ENCODE peak calls at places on chromosomes 11 and 22, in nine cellular contexts. R is esophagus squamous epithelium, T is uterus, S is ovary, M is body of pancreas, K is HCT116, D is H1, Q is testis, F is suprapubic skin. B is an unnamed sample. For H3K4me1, the result is how much of the 10 kb centered on the place peaks cover.

GRCh38 chr11:69050592-69051380 is 2.1 kb downstream of the TPCN2 start:
- DNase-seq in D (no peak), K (no peak), T (no peak), M (no peak), R (no peak), F (no peak), Q (no peak), S (no peak), B (peak)

GRCh38 chr11:79485694-79486093 is 44.9 kb upstream of the TENM4 start:
- DNase-seq in Q (no peak), T (no peak), R (no peak), S (no peak), K (no peak), D (peak), M (no peak), F (no peak), B (no peak)

GRCh38 chr11:17434108-17434507 is 42.5 kb downstream of the ABCC8 start:
- DNase-seq in F (no peak), Q (no peak), K (no peak), S (no peak), T (no peak), D (no peak), R (no peak), M (no peak), B (no peak)

GRCh38 chr11:46353706-46354105 is 6.4 kb downstream of the DGKZ start:
- DNase-seq in T (no peak), S (no peak), K (no peak), M (no peak), R (no peak), Q (no peak), D (no peak), F (no peak), B (no peak)

GRCh38 chr11:98679673-98680072 is 341.1 kb upstream of the CNTN5 start:
- DNase-seq in Q (no peak), F (no peak), D (no peak), T (no peak), K (no peak), R (no peak), S (no peak), M (no peak), B (no peak)

GRCh38 chr11:62726156-62727006 is 876 bp downstream of the HNRNPUL2 start:
- DNase-seq in D (no peak), S (peak), Q (no peak), K (no peak), T (no peak), R (no peak), M (peak), F (no peak), B (peak)

GRCh38 chr11:32421992-32422391 is 13.3 kb downstream of the WT1 start:
- DNase-seq in R (no peak), M (no peak), Q (no peak), T (no peak), D (no peak), K (no peak), S (no peak), F (no peak), B (no peak)

GRCh38 chr11:36684840-36685800 is 87.1 kb upstream of the RAG2 start:
- DNase-seq in M (no peak), T (no peak), K (no peak), D (no peak), Q (no peak), S (no peak), R (no peak), F (no peak), B (no peak)

GRCh38 chr11:3989251-3989650 is 105.3 kb upstream of the RRM1 start:
- DNase-seq in K (no peak), R (no peak), D (peak), S (peak), T (no peak), M (no peak), Q (peak), F (no peak), B (peak)

DNA sequence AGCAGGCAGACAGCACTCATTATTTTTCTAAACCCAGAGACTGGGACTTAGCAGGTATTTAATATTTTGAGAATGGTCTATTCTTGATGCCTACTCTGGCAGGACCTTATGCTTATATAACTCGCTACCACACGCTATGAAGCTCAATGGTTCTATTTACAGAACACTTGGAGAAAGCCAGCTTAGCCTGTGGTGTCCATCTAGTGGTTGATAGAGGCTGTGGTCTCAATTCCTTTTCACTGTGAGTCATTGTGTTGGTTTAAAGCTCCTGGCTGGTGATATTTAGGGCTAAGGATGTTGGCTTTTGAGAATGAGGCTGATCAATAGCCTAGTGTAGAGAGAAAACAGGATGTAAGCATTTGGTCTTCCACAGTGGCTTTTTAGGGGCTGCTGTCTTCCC is 206.4 kb downstream of the DBX1 start:
- DNase-seq in T (no peak), R (no peak), Q (no peak), S (no peak), K (peak), F (no peak), M (peak), D (no peak), B (no peak)
- TF ChIP-seq CTCF in T (no peak), R (peak), Q (peak), S (peak), K (peak), F (peak), M (peak), D (no peak), B (peak)

DNA sequence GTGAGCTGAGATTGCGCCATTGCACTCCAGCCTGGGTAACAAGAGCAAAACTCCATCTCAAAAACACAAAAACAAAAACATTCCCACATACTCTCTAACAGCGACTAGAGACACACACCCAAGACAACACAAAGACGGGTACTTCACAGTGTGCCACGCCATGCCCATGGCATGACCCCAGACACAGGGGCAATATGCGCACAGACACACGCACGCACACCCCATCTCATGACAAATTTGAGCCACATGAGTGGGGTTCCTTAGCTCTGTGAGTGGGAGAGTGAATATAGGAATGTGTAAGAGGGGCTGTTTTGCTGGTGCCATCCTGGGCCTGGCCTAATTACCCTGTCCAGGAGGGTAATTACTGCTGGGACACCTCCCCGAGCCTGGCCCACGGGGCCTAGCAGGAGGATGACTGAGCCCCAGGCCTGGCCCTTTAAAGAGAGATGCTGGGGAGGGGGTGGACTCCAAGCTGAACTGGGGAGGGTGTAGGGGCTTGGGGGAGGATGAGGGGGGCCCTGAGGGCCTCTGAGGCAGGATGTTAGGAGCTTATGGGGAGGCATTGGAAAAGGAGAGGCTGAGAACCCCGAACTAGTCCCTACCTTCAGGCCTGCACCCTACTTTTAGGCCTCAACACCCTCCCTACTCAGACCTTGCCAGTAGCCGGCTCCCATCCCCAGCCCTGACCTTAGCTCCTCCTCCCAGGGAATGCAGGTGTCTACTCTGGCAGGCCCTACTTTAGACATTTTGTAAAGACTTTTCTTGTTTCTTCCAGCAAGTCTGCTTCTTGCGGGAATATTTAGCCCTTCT is 1.5 kb downstream of the LTBP3 start:
- DNase-seq in K (no peak), Q (no peak), D (no peak), R (no peak), F (no peak), M (no peak), T (no peak), S (no peak), B (peak)
- H3K4me1 ChIP-seq in K (half or more), Q (under half), D (half or more), R (half or more), F (half or more), M (half or more), T (under half), S (under half), B (under half)

GRCh38 chr22:33038131-33038772 is 19.9 kb downstream of the SYN3 start:
- DNase-seq in T (no peak), F (peak), Q (no peak), R (no peak), S (no peak), M (no peak), K (no peak), D (no peak), B (no peak)
- TF ChIP-seq POLR2A in T (no peak), F (no peak), Q (no peak), R (no peak), S (no peak), M (no peak), K (no peak), D (no peak), B (no peak)

GRCh38 chr11:44940424-44940823 is 10.3 kb downstream of the TP53I11 start:
- DNase-seq in Q (no peak), T (no peak), K (no peak), S (no peak), R (no peak), D (no peak), F (no peak), M (no peak), B (no peak)

GRCh38 chr11:44940835-44941234 is 9.8 kb downstream of the TP53I11 start:
- DNase-seq in T (no peak), S (no peak), M (no peak), K (no peak), Q (no peak), R (no peak), F (no peak), D (no peak), B (no peak)

GRCh38 chr11:44938066-44938691 is 12.5 kb downstream of the TP53I11 start:
- DNase-seq in D (no peak), S (no peak), R (no peak), M (no peak), F (no peak), T (no peak), K (no peak), Q (no peak), B (no peak)

GRCh38 chr11:44941286-44942021 is 9.2 kb downstream of the TP53I11 start:
- DNase-seq in M (no peak), R (no peak), D (no peak), F (no peak), K (no peak), T (no peak), Q (no peak), S (no peak), B (no peak)

GRCh38 chr11:44939673-44940072 is 11.0 kb downstream of the TP53I11 start:
- DNase-seq in R (no peak), S (no peak), K (no peak), D (no peak), T (peak), Q (no peak), F (no peak), M (no peak), B (no peak)
- TF ChIP-seq CTCF in R (peak), S (no peak), K (peak), D (no peak), T (peak), Q (no peak), F (peak), M (no peak), B (no peak)

GRCh38 chr11:92311616-92312449 is 87.2 kb downstream of the FAT3 start:
- DNase-seq in Q (no peak), M (no peak), K (no peak), S (no peak), D (no peak), R (no peak), T (no peak), F (no peak), B (no peak)

GRCh38 chr11:92317222-92317621 is 92.6 kb downstream of the FAT3 start:
- DNase-seq in R (no peak), F (no peak), M (no peak), Q (no peak), K (no peak), S (no peak), D (no peak), T (no peak), B (no peak)

GRCh38 chr11:92316410-92316809 is 91.8 kb downstream of the FAT3 start:
- DNase-seq in S (no peak), R (no peak), T (no peak), D (no peak), K (no peak), M (no peak), F (no peak), Q (no peak), B (no peak)

DNA sequence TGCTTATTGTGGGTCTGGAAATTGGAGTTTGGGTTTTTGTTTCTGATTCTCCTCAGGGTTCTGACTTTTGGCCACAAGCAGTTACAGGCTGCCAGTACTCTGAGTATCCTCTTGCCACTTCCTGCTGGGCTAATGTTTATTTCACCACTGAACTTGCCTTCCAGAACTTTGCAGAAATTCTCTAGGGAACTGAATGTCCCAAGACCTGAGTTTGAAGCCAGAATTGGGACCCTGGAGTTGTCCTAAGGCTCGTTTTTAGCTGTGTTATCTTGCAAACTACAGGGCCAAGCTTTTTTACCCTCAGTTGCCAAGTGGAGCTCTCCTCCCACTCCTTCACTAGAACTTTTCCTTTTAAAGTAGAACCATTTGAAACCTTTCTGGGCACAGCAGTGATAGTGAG is 89.9 kb downstream of the FAT3 start:
- DNase-seq in Q (no peak), K (no peak), R (no peak), F (no peak), M (no peak), S (no peak), D (no peak), T (no peak), B (no peak)
- H3K4me1 ChIP-seq in Q (under half), K (under half), R (under half), F (under half), M (under half), S (under half), D (under half), T (under half), B (under half)